ENCODE peak calls at places on chromosomes 12 and 14, in five cellular contexts. One of them, this sample, is unnamed.

GRCh38 chr12:3987571-3987970 is 114.4 kb upstream of the PARP11 start:
- DNase-seq in neuronal stem cell: no peak
- DNase-seq in C1 segment of cervical spinal cord: no peak
- DNase-seq in brain microvascular endothelial cell: no peak
- DNase-seq in AG08396: no peak
- DNase-seq in this sample: no peak

GRCh38 chr12:112049351-112049750 is 36.1 kb downstream of the ERP29 start:
- DNase-seq in AG08396: no peak
- DNase-seq in neuronal stem cell: no peak
- DNase-seq in brain microvascular endothelial cell: no peak
- DNase-seq in C1 segment of cervical spinal cord: no peak
- DNase-seq in this sample: no peak

GRCh38 chr14:57526942-57527341 is 33.3 kb upstream of the CCDC198 start:
- DNase-seq in AG08396: no peak
- DNase-seq in neuronal stem cell: no peak
- DNase-seq in C1 segment of cervical spinal cord: no peak
- DNase-seq in brain microvascular endothelial cell: no peak
- DNase-seq in this sample: no peak

GRCh38 chr14:102629011-102629444 is 36.6 kb downstream of the RCOR1 start:
- DNase-seq in AG08396: no peak
- DNase-seq in C1 segment of cervical spinal cord: no peak
- DNase-seq in brain microvascular endothelial cell: no peak
- DNase-seq in neuronal stem cell: no peak
- DNase-seq in this sample: no peak

GRCh38 chr12:111505601-111506036 is 93.5 kb downstream of the ATXN2 start:
- DNase-seq in brain microvascular endothelial cell: no peak
- DNase-seq in neuronal stem cell: no peak
- DNase-seq in AG08396: no peak
- DNase-seq in C1 segment of cervical spinal cord: no peak
- DNase-seq in this sample: no peak

GRCh38 chr14:80494769-80495168 is 283.5 kb upstream of the DIO2 start:
- DNase-seq in brain microvascular endothelial cell: no peak
- DNase-seq in C1 segment of cervical spinal cord: no peak
- DNase-seq in AG08396: no peak
- DNase-seq in neuronal stem cell: no peak
- DNase-seq in this sample: no peak

GRCh38 chr14:106556665-106557289 is 1030.4 kb downstream of the TMEM121 start:
- DNase-seq in C1 segment of cervical spinal cord: no peak
- DNase-seq in AG08396: no peak
- DNase-seq in brain microvascular endothelial cell: no peak
- DNase-seq in neuronal stem cell: no peak
- DNase-seq in this sample: no peak

GRCh38 chr14:98579140-98579539 is 692.9 kb downstream of the BCL11B start:
- DNase-seq in neuronal stem cell: no peak
- DNase-seq in AG08396: no peak
- DNase-seq in brain microvascular endothelial cell: no peak
- DNase-seq in C1 segment of cervical spinal cord: no peak
- DNase-seq in this sample: no peak

GRCh38 chr12:107929436-107929835 is 154.9 kb downstream of the ASCL4 start:
- DNase-seq in AG08396: peak
- DNase-seq in C1 segment of cervical spinal cord: peak
- DNase-seq in brain microvascular endothelial cell: peak
- DNase-seq in neuronal stem cell: peak
- DNase-seq in this sample: no peak

GRCh38 chr12:64008596-64008995 is 164.1 kb downstream of the SRGAP1 start:
- DNase-seq in C1 segment of cervical spinal cord: no peak
- DNase-seq in AG08396: no peak
- DNase-seq in neuronal stem cell: no peak
- DNase-seq in brain microvascular endothelial cell: no peak
- DNase-seq in this sample: no peak

GRCh38 chr14:87503711-87504110 is 489.3 kb downstream of the GALC start:
- DNase-seq in C1 segment of cervical spinal cord: no peak
- DNase-seq in brain microvascular endothelial cell: no peak
- DNase-seq in AG08396: no peak
- DNase-seq in neuronal stem cell: no peak
- DNase-seq in this sample: no peak

GRCh38 chr14:23125933-23126524 is 7.0 kb upstream of the CEBPE start:
- DNase-seq in C1 segment of cervical spinal cord: no peak
- DNase-seq in brain microvascular endothelial cell: no peak
- DNase-seq in AG08396: no peak
- DNase-seq in neuronal stem cell: no peak
- DNase-seq in this sample: no peak

GRCh38 chr12:68899251-68899771 is 33.7 kb downstream of the CPM start:
- DNase-seq in brain microvascular endothelial cell: peak
- DNase-seq in AG08396: peak
- DNase-seq in neuronal stem cell: no peak
- DNase-seq in C1 segment of cervical spinal cord: no peak
- DNase-seq in this sample: no peak

GRCh38 chr14:33836203-33836894 is 114.5 kb downstream of the EGLN3 start:
- DNase-seq in neuronal stem cell: no peak
- DNase-seq in C1 segment of cervical spinal cord: no peak
- DNase-seq in AG08396: no peak
- DNase-seq in brain microvascular endothelial cell: no peak
- DNase-seq in this sample: no peak

GRCh38 chr12:1350055-1350933 is 244.1 kb downstream of the FBXL14 start:
- DNase-seq in brain microvascular endothelial cell: peak
- DNase-seq in neuronal stem cell: no peak
- DNase-seq in C1 segment of cervical spinal cord: no peak
- DNase-seq in AG08396: peak
- DNase-seq in this sample: no peak

GRCh38 chr12:48175613-48176416 is 7.6 kb upstream of the CCDC184 start:
- DNase-seq in neuronal stem cell: no peak
- DNase-seq in brain microvascular endothelial cell: no peak
- DNase-seq in C1 segment of cervical spinal cord: no peak
- DNase-seq in AG08396: no peak
- DNase-seq in this sample: no peak

GRCh38 chr14:101900253-101900652 is 64.1 kb upstream of the DYNC1H1 start:
- DNase-seq in neuronal stem cell: no peak
- DNase-seq in brain microvascular endothelial cell: no peak
- DNase-seq in AG08396: no peak
- DNase-seq in C1 segment of cervical spinal cord: no peak
- DNase-seq in this sample: no peak

GRCh38 chr12:30753761-30754382 is 879 bp downstream of the CAPRIN2 start:
- DNase-seq in neuronal stem cell: no peak
- DNase-seq in AG08396: peak
- DNase-seq in C1 segment of cervical spinal cord: peak
- DNase-seq in brain microvascular endothelial cell: peak
- DNase-seq in this sample: peak

GRCh38 chr12:93019240-93019910 is 90.3 kb upstream of the EEA1 start:
- DNase-seq in C1 segment of cervical spinal cord: no peak
- DNase-seq in neuronal stem cell: no peak
- DNase-seq in AG08396: no peak
- DNase-seq in brain microvascular endothelial cell: no peak
- DNase-seq in this sample: no peak

GRCh38 chr12:50745861-50746260 is 18.0 kb upstream of the ATF1 start:
- DNase-seq in AG08396: no peak
- DNase-seq in C1 segment of cervical spinal cord: no peak
- DNase-seq in brain microvascular endothelial cell: no peak
- DNase-seq in neuronal stem cell: no peak
- DNase-seq in this sample: no peak

GRCh38 chr12:52615208-52615868 is 3.0 kb downstream of the KRT73 start:
- DNase-seq in C1 segment of cervical spinal cord: no peak
- DNase-seq in brain microvascular endothelial cell: no peak
- DNase-seq in neuronal stem cell: no peak
- DNase-seq in AG08396: no peak
- DNase-seq in this sample: no peak